ENCODE peak calls at places on chromosomes 11 and 22, in nine cellular contexts. Y is GM12865; W is psoas muscle; Z is colonic mucosa; H is HCT116; E is uterus; N is AG10803; B is body of pancreas; R is CD8-positive, alpha-beta T cell. K is an unnamed sample.

GRCh38 chr11:85725510-85726258 is 39.7 kb upstream of the CCDC89 start:
- DNase-seq in Y (no peak), W (no peak), Z (no peak), H (peak), E (no peak), N (peak), B (no peak), R (no peak), K (no peak)

GRCh38 chr22:42801537-42802165 is 55.4 kb downstream of the ARFGAP3 start:
- DNase-seq in Y (no peak), W (no peak), Z (no peak), H (no peak), E (no peak), N (no peak), B (no peak), R (no peak), K (peak)

GRCh38 chr22:20573830-20574615 is 66.6 kb downstream of the MED15 start:
- DNase-seq in Y (no peak), W (no peak), Z (no peak), H (no peak), E (no peak), N (no peak), B (peak), R (peak), K (no peak)

GRCh38 chr22:23763579-23764331 is 965 bp downstream of the C22orf15 start:
- DNase-seq in Y (peak), W (no peak), Z (no peak), H (no peak), E (no peak), N (no peak), B (no peak), R (peak), K (no peak)

GRCh38 chr22:28822930-28823481 is 22.6 kb upstream of the XBP1 start:
- DNase-seq in Y (peak), W (no peak), Z (peak), H (no peak), E (no peak), N (no peak), B (peak), R (no peak), K (no peak)

GRCh38 chr11:113401718-113402117 is 14.1 kb downstream of the ANKK1 start:
- DNase-seq in Y (no peak), W (peak), Z (peak), H (peak), E (no peak), N (peak), B (peak), R (no peak), K (peak)

GRCh38 chr11:66466225-66467033 is at the start of gene PELI3:
- DNase-seq in Y (peak), W (peak), Z (peak), H (peak), E (peak), N (peak), B (peak), R (peak), K (peak)

GRCh38 chr11:134583397-134583990 is 171.5 kb upstream of the B3GAT1 start:
- DNase-seq in Y (no peak), W (no peak), Z (no peak), H (no peak), E (no peak), N (no peak), B (no peak), R (no peak), K (no peak)

GRCh38 chr11:88414981-88415391 is 77.5 kb upstream of the CTSC start:
- DNase-seq in Y (peak), W (no peak), Z (no peak), H (no peak), E (no peak), N (no peak), B (no peak), R (peak), K (no peak)

GRCh38 chr11:34331329-34331728 is 26.5 kb downstream of the ABTB2 start:
- DNase-seq in Y (no peak), W (no peak), Z (peak), H (no peak), E (no peak), N (peak), B (no peak), R (no peak), K (no peak)

GRCh38 chr11:27618591-27618990 is 81.7 kb downstream of the BDNF start:
- DNase-seq in Y (no peak), W (no peak), Z (no peak), H (no peak), E (no peak), N (peak), B (no peak), R (no peak), K (no peak)

GRCh38 chr22:36383110-36383581 is 4.6 kb downstream of the MYH9 start:
- DNase-seq in Y (peak), W (no peak), Z (no peak), H (no peak), E (no peak), N (peak), B (peak), R (peak), K (no peak)
- H3K4me3 ChIP-seq in Y (peak), W (peak), Z (no peak), H (no peak), E (no peak), N (peak), B (no peak), R (peak), K (peak)

GRCh38 chr11:47550288-47551052 is 2.5 kb downstream of the CELF1 start:
- DNase-seq in Y (no peak), W (no peak), Z (no peak), H (no peak), E (no peak), N (peak), B (no peak), R (no peak), K (no peak)
- H3K4me3 ChIP-seq in Y (peak), W (peak), Z (no peak), H (peak), E (peak), N (no peak), B (no peak), R (no peak), K (no peak)

GRCh38 chr11:75305993-75306392 is 45.5 kb downstream of the ARRB1 start:
- DNase-seq in Y (no peak), W (no peak), Z (no peak), H (no peak), E (no peak), N (no peak), B (no peak), R (no peak), K (no peak)
- H3K4me3 ChIP-seq in Y (no peak), W (peak), Z (no peak), H (no peak), E (no peak), N (no peak), B (no peak), R (no peak), K (no peak)

GRCh38 chr22:36587289-36588154 is 58.6 kb upstream of the EIF3D start:
- DNase-seq in Y (no peak), W (no peak), Z (no peak), H (no peak), E (no peak), N (peak), B (no peak), R (no peak), K (no peak)
- H3K4me3 ChIP-seq in Y (no peak), W (no peak), Z (no peak), H (no peak), E (no peak), N (peak), B (no peak), R (no peak), K (no peak)

DNA sequence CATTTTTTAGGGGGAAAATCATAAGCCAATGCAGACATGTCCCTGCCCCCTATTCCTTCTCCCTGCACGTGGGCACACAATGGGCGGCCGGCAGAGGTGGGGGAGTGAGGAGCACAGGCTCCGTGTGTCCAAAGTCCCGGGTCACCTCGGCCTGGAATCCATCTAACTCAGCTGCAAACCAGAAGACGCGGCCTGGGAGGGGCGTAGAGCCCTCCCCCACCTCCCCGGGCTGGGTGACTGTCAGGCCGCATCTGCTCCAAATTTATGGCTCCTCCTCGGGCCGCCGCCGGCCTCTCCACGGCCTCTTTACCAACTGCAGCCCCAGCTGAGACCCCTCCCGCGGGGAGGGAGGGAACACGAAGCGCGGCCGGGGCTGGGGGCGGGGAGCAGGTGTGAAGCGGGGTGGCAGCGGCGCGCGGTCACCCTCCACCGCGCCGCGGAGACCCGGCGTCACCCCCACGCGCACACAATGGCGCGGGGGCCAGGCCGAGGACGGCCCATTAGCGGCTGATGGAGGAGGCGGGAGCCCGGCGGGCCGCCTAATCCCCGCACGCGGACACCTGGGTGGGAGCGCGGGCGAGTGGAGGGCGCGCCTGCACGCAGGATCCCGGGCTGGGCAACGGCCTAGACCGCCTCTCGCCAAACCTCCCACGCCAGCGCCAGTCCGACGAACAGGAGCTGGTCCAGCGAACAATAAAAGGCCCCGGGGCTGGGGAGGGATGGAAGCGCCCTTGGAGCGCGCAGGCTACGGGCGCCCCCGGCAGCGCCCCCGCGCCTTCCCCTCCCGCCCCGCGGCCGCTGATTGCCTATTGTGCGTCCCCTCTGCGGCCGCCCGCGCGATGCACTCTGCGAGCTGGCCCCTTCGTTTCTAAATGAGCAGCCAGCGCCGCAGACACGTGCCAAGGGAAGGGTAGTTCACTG is 25.9 kb upstream of the ROBO3 start:
- DNase-seq in Y (no peak), W (no peak), Z (no peak), H (no peak), E (no peak), N (no peak), B (no peak), R (no peak), K (no peak)
- H3K4me3 ChIP-seq in Y (no peak), W (peak), Z (peak), H (no peak), E (peak), N (peak), B (no peak), R (no peak), K (peak)

DNA sequence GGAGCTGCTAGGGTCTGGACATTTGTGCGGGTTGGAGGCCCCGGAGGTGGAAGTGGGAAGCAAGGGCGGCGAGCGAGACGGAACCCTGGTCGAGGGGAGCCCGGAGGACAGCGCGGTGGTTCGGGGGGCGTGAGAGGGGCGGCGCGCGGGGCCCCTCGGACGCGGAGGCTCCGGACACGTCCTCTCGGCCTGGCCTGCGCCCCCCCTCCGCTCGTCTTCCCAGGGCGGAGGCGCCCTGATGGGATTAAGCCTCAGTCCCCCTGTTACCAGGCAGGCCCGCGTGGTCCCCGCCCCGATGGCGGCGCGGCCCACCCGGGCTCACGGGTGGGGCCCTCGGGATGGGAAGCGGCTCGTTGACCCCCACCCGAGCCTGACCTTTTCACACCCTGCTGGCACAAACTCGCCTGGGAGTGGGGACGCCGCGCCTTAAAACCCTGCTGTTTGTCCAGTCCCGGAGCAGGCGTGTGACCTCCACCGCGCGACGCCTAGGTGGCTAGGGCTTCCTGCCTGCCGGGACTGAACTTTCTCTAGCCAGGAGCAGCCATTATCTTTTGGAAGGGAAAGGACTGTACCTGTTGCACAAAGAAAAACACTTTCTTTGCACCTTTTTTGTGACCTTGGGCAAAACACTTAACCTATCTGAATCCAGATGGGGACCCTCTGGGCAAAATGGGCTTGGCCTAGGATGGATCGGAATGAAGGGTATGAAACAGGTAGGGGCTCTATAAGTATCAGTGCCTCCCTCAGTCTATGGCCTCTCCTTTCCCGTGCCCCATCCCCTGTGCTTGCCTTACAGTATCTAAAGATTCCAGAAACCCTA is 988 bp downstream of the KIAA1671 start:
- DNase-seq in Y (no peak), W (peak), Z (peak), H (no peak), E (no peak), N (no peak), B (peak), R (no peak), K (no peak)
- H3K4me3 ChIP-seq in Y (no peak), W (peak), Z (peak), H (peak), E (peak), N (peak), B (peak), R (peak), K (peak)

GRCh38 chr22:33038836-33039235 is 19.3 kb downstream of the SYN3 start:
- DNase-seq in Y (no peak), W (no peak), Z (no peak), H (no peak), E (no peak), N (no peak), B (no peak), R (no peak), K (no peak)

GRCh38 chr22:33036881-33037280 is 21.3 kb downstream of the SYN3 start:
- DNase-seq in Y (no peak), W (no peak), Z (no peak), H (no peak), E (no peak), N (no peak), B (no peak), R (no peak), K (no peak)

GRCh38 chr22:33034753-33035152 is 23.4 kb downstream of the SYN3 start:
- DNase-seq in Y (no peak), W (no peak), Z (no peak), H (no peak), E (no peak), N (no peak), B (peak), R (no peak), K (no peak)

GRCh38 chr22:33038131-33038772 is 19.9 kb downstream of the SYN3 start:
- DNase-seq in Y (no peak), W (no peak), Z (no peak), H (no peak), E (no peak), N (peak), B (no peak), R (no peak), K (no peak)

DNA sequence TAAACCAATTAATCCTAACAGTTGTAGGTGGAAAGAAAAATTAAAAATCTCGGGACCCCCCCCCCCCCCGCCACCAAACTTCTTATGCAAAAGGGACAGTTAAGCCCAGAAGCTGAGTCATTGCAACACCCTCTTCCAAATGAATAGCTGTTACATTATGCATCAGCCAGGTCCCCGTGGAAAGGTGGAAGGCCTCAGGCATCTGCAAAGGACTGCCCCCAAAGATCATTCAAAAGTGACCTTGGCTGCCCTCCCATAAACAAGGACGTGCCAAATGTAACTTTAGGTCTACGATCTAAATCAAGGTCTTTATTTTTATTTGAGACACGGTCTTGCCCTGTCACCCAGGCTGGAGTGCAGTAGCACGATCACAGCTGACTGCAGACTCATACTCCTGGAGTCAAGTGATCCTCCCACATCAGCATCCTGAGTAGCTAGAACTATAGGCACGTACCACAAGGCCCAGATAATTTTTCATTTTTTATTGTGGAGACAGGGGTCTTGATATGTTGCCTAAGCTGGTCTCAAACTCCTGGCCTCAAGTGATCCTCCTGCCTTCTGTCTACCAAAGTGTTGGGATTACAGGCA is 22.8 kb downstream of the SYN3 start:
- DNase-seq in Y (no peak), W (no peak), Z (no peak), H (no peak), E (no peak), N (no peak), B (no peak), R (no peak), K (peak)
- H3K4me3 ChIP-seq in Y (no peak), W (no peak), Z (no peak), H (no peak), E (no peak), N (no peak), B (no peak), R (no peak), K (no peak)

GRCh38 chr11:69499946-69500284 is 18.5 kb downstream of the LINC01488 start:
- DNase-seq in Y (no peak), W (no peak), Z (no peak), H (no peak), E (no peak), N (no peak), B (peak), R (no peak), K (no peak)
- H3K4me3 ChIP-seq in Y (no peak), W (no peak), Z (no peak), H (no peak), E (no peak), N (no peak), B (no peak), R (no peak), K (no peak)